ENCODE peak calls at places on chromosomes 4 and X, in eight cellular contexts. Y is naive B cell, H is T-helper 2 cell, L is NCI-H510A treated with DMSO at 0.1 percent for 48 hours, Z is fibroblast of the conjunctiva, C is cortex of kidney, E is AG04450, X is immature natural killer cell. J is an unnamed sample.
A peak's percentile ranks its signal among the peaks of the same experiment; 100 is the strongest.

GRCh38 chrX:152958047-152958446 is 35.9 kb downstream of the PNMA5 start:
- DNase-seq in Y (peak; percentile 7), H (no peak), L (no peak), Z (no peak), C (no peak), E (no peak), X (no peak), J (no peak)

GRCh38 chrX:2707334-2707760 is 16.3 kb downstream of the CD99 start:
- DNase-seq in Y (peak; percentile 87), H (peak; percentile 38), L (no peak), Z (peak; percentile 75), C (no peak), E (peak; percentile 59), X (no peak), J (no peak)

GRCh38 chr4:114263233-114263632 is 283.8 kb upstream of the ARSJ start:
- DNase-seq in Y (no peak), H (no peak), L (no peak), Z (no peak), C (no peak), E (no peak), X (no peak), J (no peak)

GRCh38 chr4:158170691-158171455 is 2.0 kb downstream of the GASK1B start:
- DNase-seq in Y (no peak), H (no peak), L (no peak), Z (no peak), C (no peak), E (no peak), X (no peak), J (peak; percentile 71)

GRCh38 chr4:37970702-37971101 is 10.5 kb downstream of the PTTG2 start:
- DNase-seq in Y (peak; percentile 78), H (peak; percentile 58), L (no peak), Z (no peak), C (no peak), E (no peak), X (peak; percentile 57), J (peak; percentile 59)

GRCh38 chr4:123366144-123366748 is 30.3 kb upstream of the SPRY1 start:
- DNase-seq in Y (no peak), H (no peak), L (no peak), Z (no peak), C (no peak), E (no peak), X (no peak), J (no peak)

GRCh38 chr4:28436191-28437080 is 1575.8 kb downstream of the STIM2 start:
- DNase-seq in Y (no peak), H (no peak), L (no peak), Z (no peak), C (no peak), E (no peak), X (no peak), J (no peak)

GRCh38 chrX:140762061-140762460 is 52.5 kb downstream of the LINC00632 start:
- DNase-seq in Y (no peak), H (no peak), L (peak; percentile 0), Z (peak; percentile 47), C (no peak), E (no peak), X (no peak), J (no peak)

GRCh38 chrX:44873415-44874270 is 655 bp downstream of the KDM6A start:
- DNase-seq in Y (peak; percentile 67), H (peak; percentile 20), L (peak; percentile 3), Z (no peak), C (no peak), E (no peak), X (peak; percentile 68), J (peak; percentile 53)

GRCh38 chr4:38049545-38050170 is 89.5 kb downstream of the PTTG2 start:
- DNase-seq in Y (no peak), H (no peak), L (no peak), Z (no peak), C (no peak), E (no peak), X (no peak), J (no peak)

J was measured in uterus.